ENCODE peak calls at places on chromosome 21, in ten cellular contexts. One of them, this sample, is unnamed.

GRCh38 chr21:35034203-35034926 is 14.7 kb downstream of the RUNX1 start:
- DNase-seq in cardiac muscle cell: no peak
- DNase-seq in body of pancreas: no peak
- DNase-seq in pancreas: no peak
- DNase-seq in IMR-90: no peak
- DNase-seq in PC-9: no peak
- DNase-seq in colonic mucosa: no peak
- DNase-seq in right atrium auricular region: no peak
- DNase-seq in astrocyte: no peak
- DNase-seq in thyroid gland: no peak
- DNase-seq in this sample: no peak

GRCh38 chr21:34112316-34113033 is 39.1 kb downstream of the MRPS6 start:
- DNase-seq in astrocyte: peak
- DNase-seq in colonic mucosa: no peak
- DNase-seq in right atrium auricular region: no peak
- DNase-seq in cardiac muscle cell: no peak
- DNase-seq in IMR-90: no peak
- DNase-seq in PC-9: no peak
- DNase-seq in pancreas: no peak
- DNase-seq in body of pancreas: no peak
- DNase-seq in thyroid gland: no peak
- DNase-seq in this sample: no peak

GRCh38 chr21:36379236-36379635 is 6.0 kb upstream of the CHAF1B start:
- DNase-seq in pancreas: no peak
- DNase-seq in IMR-90: no peak
- DNase-seq in PC-9: no peak
- DNase-seq in thyroid gland: peak
- DNase-seq in colonic mucosa: no peak
- DNase-seq in right atrium auricular region: no peak
- DNase-seq in astrocyte: no peak
- DNase-seq in cardiac muscle cell: no peak
- DNase-seq in body of pancreas: no peak
- DNase-seq in this sample: no peak

GRCh38 chr21:41815652-41816582 is 49.1 kb upstream of the RIPK4 start:
- DNase-seq in right atrium auricular region: no peak
- DNase-seq in PC-9: no peak
- DNase-seq in astrocyte: no peak
- DNase-seq in pancreas: no peak
- DNase-seq in IMR-90: no peak
- DNase-seq in body of pancreas: no peak
- DNase-seq in colonic mucosa: no peak
- DNase-seq in cardiac muscle cell: no peak
- DNase-seq in thyroid gland: no peak
- DNase-seq in this sample: no peak

GRCh38 chr21:14545906-14546480 is at the start of gene SAMSN1:
- DNase-seq in colonic mucosa: no peak
- DNase-seq in PC-9: no peak
- DNase-seq in IMR-90: no peak
- DNase-seq in cardiac muscle cell: no peak
- DNase-seq in pancreas: no peak
- DNase-seq in astrocyte: no peak
- DNase-seq in thyroid gland: peak
- DNase-seq in right atrium auricular region: no peak
- DNase-seq in body of pancreas: no peak
- DNase-seq in this sample: no peak

GRCh38 chr21:45528028-45528705 is 14.1 kb downstream of the SLC19A1 start:
- DNase-seq in thyroid gland: peak
- DNase-seq in astrocyte: no peak
- DNase-seq in IMR-90: no peak
- DNase-seq in body of pancreas: no peak
- DNase-seq in right atrium auricular region: no peak
- DNase-seq in pancreas: peak
- DNase-seq in PC-9: no peak
- DNase-seq in colonic mucosa: no peak
- DNase-seq in cardiac muscle cell: no peak
- DNase-seq in this sample: no peak

GRCh38 chr21:40658237-40658636 is 188.7 kb downstream of the DSCAM start:
- DNase-seq in thyroid gland: no peak
- DNase-seq in cardiac muscle cell: no peak
- DNase-seq in PC-9: no peak
- DNase-seq in pancreas: no peak
- DNase-seq in body of pancreas: no peak
- DNase-seq in astrocyte: no peak
- DNase-seq in right atrium auricular region: no peak
- DNase-seq in colonic mucosa: no peak
- DNase-seq in IMR-90: no peak
- DNase-seq in this sample: no peak

GRCh38 chr21:42627527-42628289 is 25.7 kb upstream of the PDE9A start:
- DNase-seq in PC-9: no peak
- DNase-seq in pancreas: no peak
- DNase-seq in body of pancreas: no peak
- DNase-seq in IMR-90: no peak
- DNase-seq in thyroid gland: no peak
- DNase-seq in right atrium auricular region: no peak
- DNase-seq in cardiac muscle cell: peak
- DNase-seq in astrocyte: no peak
- DNase-seq in colonic mucosa: no peak
- DNase-seq in this sample: no peak

GRCh38 chr21:39576518-39577128 is 36.1 kb upstream of the B3GALT5 start:
- DNase-seq in right atrium auricular region: no peak
- DNase-seq in IMR-90: no peak
- DNase-seq in pancreas: no peak
- DNase-seq in astrocyte: no peak
- DNase-seq in PC-9: no peak
- DNase-seq in colonic mucosa: no peak
- DNase-seq in thyroid gland: no peak
- DNase-seq in cardiac muscle cell: no peak
- DNase-seq in body of pancreas: no peak
- DNase-seq in this sample: peak

GRCh38 chr21:8989883-8990325 is 1531.5 kb upstream of the TPTE start:
- DNase-seq in body of pancreas: no peak
- DNase-seq in right atrium auricular region: peak
- DNase-seq in astrocyte: peak
- DNase-seq in pancreas: no peak
- DNase-seq in IMR-90: no peak
- DNase-seq in colonic mucosa: no peak
- DNase-seq in thyroid gland: no peak
- DNase-seq in cardiac muscle cell: no peak
- DNase-seq in PC-9: no peak
- DNase-seq in this sample: no peak

GRCh38 chr21:39863111-39863510 is 4.1 kb upstream of the PCP4 start:
- DNase-seq in body of pancreas: no peak
- DNase-seq in PC-9: no peak
- DNase-seq in cardiac muscle cell: no peak
- DNase-seq in IMR-90: no peak
- DNase-seq in colonic mucosa: peak
- DNase-seq in astrocyte: peak
- DNase-seq in thyroid gland: peak
- DNase-seq in right atrium auricular region: no peak
- DNase-seq in pancreas: no peak
- DNase-seq in this sample: no peak

GRCh38 chr21:25370311-25370744 is 237.0 kb downstream of the MRPL39 start:
- DNase-seq in colonic mucosa: no peak
- DNase-seq in right atrium auricular region: no peak
- DNase-seq in pancreas: peak
- DNase-seq in body of pancreas: peak
- DNase-seq in IMR-90: peak
- DNase-seq in cardiac muscle cell: no peak
- DNase-seq in thyroid gland: no peak
- DNase-seq in astrocyte: peak
- DNase-seq in PC-9: no peak
- DNase-seq in this sample: peak

GRCh38 chr21:45513741-45514310 is 28.4 kb downstream of the SLC19A1 start:
- DNase-seq in astrocyte: no peak
- DNase-seq in thyroid gland: no peak
- DNase-seq in PC-9: no peak
- DNase-seq in right atrium auricular region: no peak
- DNase-seq in pancreas: no peak
- DNase-seq in cardiac muscle cell: no peak
- DNase-seq in body of pancreas: no peak
- DNase-seq in IMR-90: no peak
- DNase-seq in colonic mucosa: no peak
- DNase-seq in this sample: no peak

GRCh38 chr21:42518626-42519025 is 5.0 kb downstream of the SLC37A1 start:
- DNase-seq in colonic mucosa: no peak
- DNase-seq in IMR-90: no peak
- DNase-seq in body of pancreas: no peak
- DNase-seq in PC-9: no peak
- DNase-seq in astrocyte: no peak
- DNase-seq in right atrium auricular region: no peak
- DNase-seq in pancreas: no peak
- DNase-seq in cardiac muscle cell: no peak
- DNase-seq in thyroid gland: no peak
- DNase-seq in this sample: no peak

GRCh38 chr21:16424331-16424749 is 694.6 kb downstream of the USP25 start:
- DNase-seq in astrocyte: peak
- DNase-seq in right atrium auricular region: no peak
- DNase-seq in cardiac muscle cell: no peak
- DNase-seq in IMR-90: no peak
- DNase-seq in body of pancreas: no peak
- DNase-seq in PC-9: no peak
- DNase-seq in thyroid gland: no peak
- DNase-seq in colonic mucosa: no peak
- DNase-seq in pancreas: no peak
- DNase-seq in this sample: peak

GRCh38 chr21:31515253-31515652 is 144.2 kb upstream of the SOD1 start:
- DNase-seq in cardiac muscle cell: no peak
- DNase-seq in PC-9: no peak
- DNase-seq in astrocyte: no peak
- DNase-seq in right atrium auricular region: no peak
- DNase-seq in body of pancreas: no peak
- DNase-seq in pancreas: no peak
- DNase-seq in thyroid gland: no peak
- DNase-seq in IMR-90: no peak
- DNase-seq in colonic mucosa: no peak
- DNase-seq in this sample: no peak
- H3K27ac ChIP-seq in cardiac muscle cell: no peak
- H3K27ac ChIP-seq in PC-9: no peak
- H3K27ac ChIP-seq in astrocyte: no peak
- H3K27ac ChIP-seq in right atrium auricular region: no peak
- H3K27ac ChIP-seq in body of pancreas: no peak
- H3K27ac ChIP-seq in pancreas: no peak
- H3K27ac ChIP-seq in thyroid gland: no peak
- H3K27ac ChIP-seq in IMR-90: no peak
- H3K27ac ChIP-seq in colonic mucosa: no peak
- H3K27ac ChIP-seq in this sample: no peak

GRCh38 chr21:38351961-38352521 is 95.2 kb downstream of the KCNJ15 start:
- DNase-seq in thyroid gland: peak
- DNase-seq in astrocyte: peak
- DNase-seq in body of pancreas: no peak
- DNase-seq in PC-9: no peak
- DNase-seq in colonic mucosa: no peak
- DNase-seq in right atrium auricular region: no peak
- DNase-seq in pancreas: no peak
- DNase-seq in cardiac muscle cell: no peak
- DNase-seq in IMR-90: peak
- DNase-seq in this sample: peak

GRCh38 chr21:38354231-38354630 is 97.4 kb downstream of the KCNJ15 start:
- DNase-seq in thyroid gland: no peak
- DNase-seq in body of pancreas: no peak
- DNase-seq in pancreas: no peak
- DNase-seq in IMR-90: no peak
- DNase-seq in cardiac muscle cell: no peak
- DNase-seq in right atrium auricular region: peak
- DNase-seq in colonic mucosa: no peak
- DNase-seq in astrocyte: no peak
- DNase-seq in PC-9: no peak
- DNase-seq in this sample: no peak

GRCh38 chr21:38350681-38351080 is 93.9 kb downstream of the KCNJ15 start:
- DNase-seq in PC-9: no peak
- DNase-seq in cardiac muscle cell: no peak
- DNase-seq in thyroid gland: peak
- DNase-seq in body of pancreas: no peak
- DNase-seq in right atrium auricular region: no peak
- DNase-seq in colonic mucosa: no peak
- DNase-seq in IMR-90: no peak
- DNase-seq in astrocyte: no peak
- DNase-seq in pancreas: no peak
- DNase-seq in this sample: no peak

GRCh38 chr21:38351176-38351959 is 94.6 kb downstream of the KCNJ15 start:
- DNase-seq in body of pancreas: no peak
- DNase-seq in right atrium auricular region: peak
- DNase-seq in PC-9: no peak
- DNase-seq in thyroid gland: no peak
- DNase-seq in colonic mucosa: no peak
- DNase-seq in IMR-90: peak
- DNase-seq in cardiac muscle cell: no peak
- DNase-seq in astrocyte: no peak
- DNase-seq in pancreas: no peak
- DNase-seq in this sample: no peak

GRCh38 chr21:38352536-38353219 is 95.9 kb downstream of the KCNJ15 start:
- DNase-seq in body of pancreas: peak
- DNase-seq in astrocyte: peak
- DNase-seq in cardiac muscle cell: peak
- DNase-seq in colonic mucosa: peak
- DNase-seq in pancreas: no peak
- DNase-seq in PC-9: peak
- DNase-seq in IMR-90: peak
- DNase-seq in right atrium auricular region: peak
- DNase-seq in thyroid gland: peak
- DNase-seq in this sample: peak
- TF ChIP-seq CTCF in body of pancreas: peak
- TF ChIP-seq CTCF in astrocyte: peak
- TF ChIP-seq CTCF in cardiac muscle cell: peak
- TF ChIP-seq CTCF in colonic mucosa: peak
- TF ChIP-seq CTCF in pancreas: peak
- TF ChIP-seq CTCF in PC-9: no peak
- TF ChIP-seq CTCF in IMR-90: peak
- TF ChIP-seq CTCF in right atrium auricular region: peak
- TF ChIP-seq CTCF in thyroid gland: peak
- TF ChIP-seq CTCF in this sample: peak

DNA sequence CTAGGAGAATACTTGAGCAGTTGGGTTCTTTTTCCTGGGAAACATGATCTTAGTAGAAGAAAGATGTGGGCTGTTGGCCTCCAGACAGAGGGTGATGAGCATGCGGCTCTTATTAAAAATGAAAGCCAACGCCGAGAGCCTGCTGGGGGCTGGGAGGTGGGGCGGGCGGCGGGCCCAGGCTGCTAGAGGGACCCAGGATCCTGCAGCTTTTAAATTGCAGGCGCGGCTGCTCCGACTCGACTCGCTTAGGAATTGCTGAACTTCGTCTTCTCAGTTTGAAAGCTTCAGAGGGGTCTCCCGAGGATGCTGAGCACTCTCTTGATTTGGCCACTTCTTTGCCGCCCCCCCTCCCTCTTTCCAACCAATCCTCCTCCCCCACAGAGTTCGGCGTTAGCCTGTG is 1.2 kb downstream of the AGPAT3 start:
- DNase-seq in colonic mucosa: peak
- DNase-seq in pancreas: peak
- DNase-seq in PC-9: no peak
- DNase-seq in right atrium auricular region: no peak
- DNase-seq in astrocyte: peak
- DNase-seq in body of pancreas: peak
- DNase-seq in IMR-90: peak
- DNase-seq in thyroid gland: peak
- DNase-seq in cardiac muscle cell: peak
- DNase-seq in this sample: no peak
- H3K27ac ChIP-seq in colonic mucosa: peak
- H3K27ac ChIP-seq in pancreas: peak
- H3K27ac ChIP-seq in PC-9: no peak
- H3K27ac ChIP-seq in right atrium auricular region: peak
- H3K27ac ChIP-seq in astrocyte: peak
- H3K27ac ChIP-seq in body of pancreas: peak
- H3K27ac ChIP-seq in IMR-90: peak
- H3K27ac ChIP-seq in thyroid gland: peak
- H3K27ac ChIP-seq in cardiac muscle cell: no peak
- H3K27ac ChIP-seq in this sample: no peak

GRCh38 chr21:29196021-29196663 is 65.7 kb downstream of the MAP3K7CL start:
- DNase-seq in astrocyte: peak
- DNase-seq in pancreas: no peak
- DNase-seq in IMR-90: peak
- DNase-seq in PC-9: peak
- DNase-seq in right atrium auricular region: peak
- DNase-seq in cardiac muscle cell: no peak
- DNase-seq in colonic mucosa: peak
- DNase-seq in thyroid gland: peak
- DNase-seq in body of pancreas: peak
- DNase-seq in this sample: peak
- TF ChIP-seq CTCF in astrocyte: peak
- TF ChIP-seq CTCF in pancreas: no peak
- TF ChIP-seq CTCF in IMR-90: peak
- TF ChIP-seq CTCF in PC-9: peak
- TF ChIP-seq CTCF in right atrium auricular region: no peak
- TF ChIP-seq CTCF in cardiac muscle cell: peak
- TF ChIP-seq CTCF in colonic mucosa: peak
- TF ChIP-seq CTCF in thyroid gland: no peak
- TF ChIP-seq CTCF in body of pancreas: no peak
- TF ChIP-seq CTCF in this sample: peak